ENCODE peak calls at places on chromosome 3, in nine cellular contexts. M is fibroblast of the aortic adventitia, Z is IMR-90, X is GM10248, K is mucosa of descending colon, Y is uterus, D is WERI-Rb-1, L is coronary artery, J is colonic mucosa. H is an unnamed sample.

GRCh38 chr3:58249358-58250092 is 11.9 kb downstream of the ABHD6 start:
- DNase-seq in Y (no peak), Z (no peak), D (peak), K (peak), X (no peak), L (no peak), M (no peak), J (peak), H (no peak)

GRCh38 chr3:27326211-27326948 is 42.8 kb downstream of the NEK10 start:
- DNase-seq in M (peak), X (no peak), Z (peak), Y (peak), J (no peak), D (no peak), L (no peak), K (no peak), H (peak)

GRCh38 chr3:14980689-14981088 is 33.3 kb downstream of the NR2C2 start:
- DNase-seq in Y (no peak), L (no peak), D (no peak), Z (no peak), K (no peak), M (no peak), J (no peak), X (peak), H (no peak)

GRCh38 chr3:97872209-97873042 is 50.6 kb downstream of the CRYBG3 start:
- DNase-seq in Z (peak), K (no peak), L (no peak), Y (peak), X (no peak), D (no peak), J (no peak), M (peak), H (peak)

GRCh38 chr3:138493804-138494606 is 59.6 kb downstream of the ESYT3 start:
- DNase-seq in M (peak), Y (no peak), L (no peak), X (no peak), Z (peak), D (no peak), J (no peak), K (no peak), H (peak)

GRCh38 chr3:165196577-165197561 is 685 bp upstream of the SLITRK3 start:
- DNase-seq in X (peak), Z (no peak), Y (peak), M (peak), J (no peak), K (no peak), D (peak), L (peak), H (no peak)

GRCh38 chr3:10627884-10628572 is 122.6 kb upstream of the ATP2B2 start:
- DNase-seq in L (no peak), X (no peak), D (no peak), Y (no peak), J (no peak), Z (no peak), M (no peak), K (no peak), H (no peak)

GRCh38 chr3:55160241-55160877 is 232.5 kb upstream of the LRTM1 start:
- DNase-seq in X (peak), Z (peak), M (peak), J (peak), K (peak), D (no peak), L (peak), Y (no peak), H (peak)

GRCh38 chr3:133944641-133945441 is 49.2 kb upstream of the RAB6B start:
- DNase-seq in L (peak), J (no peak), Z (peak), X (no peak), Y (no peak), K (no peak), M (peak), D (no peak), H (peak)

GRCh38 chr3:122305818-122306621 is 19.0 kb upstream of the CSTA start:
- DNase-seq in K (peak), D (peak), X (no peak), L (no peak), J (peak), M (no peak), Z (no peak), Y (no peak), H (peak)

GRCh38 chr3:73552700-73553099 is 72.0 kb downstream of the PDZRN3 start:
- DNase-seq in D (no peak), K (no peak), L (no peak), X (no peak), Z (peak), M (peak), Y (no peak), J (no peak), H (peak)

GRCh38 chr3:184590795-184591194 is 29.2 kb downstream of the EPHB3 start:
- DNase-seq in Y (no peak), X (no peak), M (no peak), L (no peak), K (no peak), Z (no peak), D (no peak), J (no peak), H (no peak)

GRCh38 chr3:173584093-173584833 is 186.7 kb downstream of the NLGN1 start:
- DNase-seq in K (peak), M (peak), X (peak), Y (no peak), D (peak), L (no peak), Z (peak), J (no peak), H (peak)

DNA sequence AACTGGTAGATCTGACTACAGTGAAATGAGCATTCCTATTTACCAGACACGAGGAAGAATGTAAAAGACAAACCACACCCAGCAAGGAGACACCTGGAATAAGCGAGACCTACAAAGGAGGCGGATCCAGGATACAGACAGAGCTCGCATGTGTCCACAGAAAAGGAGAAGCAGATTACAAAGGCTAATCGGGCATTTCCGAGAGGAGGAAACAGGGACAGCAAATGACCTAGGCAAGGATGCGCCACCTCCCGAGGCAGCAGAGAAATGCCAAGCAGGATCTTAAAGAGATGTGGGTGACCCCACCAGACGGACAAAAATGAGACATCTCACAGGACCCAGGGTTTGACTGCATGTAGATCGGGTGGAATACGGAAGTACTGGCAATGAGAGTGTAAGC is 63.2 kb upstream of the IQSEC1 start:
- DNase-seq in K (peak), X (no peak), J (no peak), M (no peak), D (peak), L (peak), Z (no peak), Y (no peak), H (no peak)
- TF ChIP-seq CTCF in K (no peak), X (no peak), J (no peak), M (no peak), D (peak), L (no peak), Z (no peak), Y (no peak), H (no peak)

GRCh38 chr3:74883690-74884089 is 269.2 kb upstream of the CNTN3 start:
- DNase-seq in D (peak), L (no peak), K (peak), Y (no peak), X (no peak), M (peak), J (no peak), Z (peak), H (peak)
- TF ChIP-seq CTCF in D (peak), L (no peak), K (no peak), Y (no peak), X (peak), M (peak), J (no peak), Z (peak), H (peak)

DNA sequence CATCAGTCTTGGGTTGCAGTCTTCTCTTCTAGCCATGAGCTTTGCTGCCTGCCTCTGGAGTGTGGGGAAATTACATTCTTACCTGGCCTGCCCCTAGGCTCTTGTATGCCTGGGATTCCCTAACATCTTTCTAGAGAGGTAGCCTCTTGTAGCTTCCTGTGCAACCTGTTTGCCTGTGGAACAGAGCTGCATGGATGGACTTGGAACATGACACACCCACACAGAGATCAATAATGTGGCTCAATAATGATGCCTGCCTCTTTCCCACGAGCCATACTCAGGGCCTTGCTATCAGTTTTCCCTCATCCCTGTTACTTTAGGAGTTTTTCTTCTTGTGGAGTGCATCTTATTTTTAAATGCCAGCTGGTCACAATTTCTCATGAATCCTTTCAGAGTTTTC is 11.4 kb downstream of the CHCHD6 start:
- DNase-seq in L (peak), D (no peak), X (no peak), Z (no peak), K (no peak), J (no peak), M (no peak), Y (no peak), H (no peak)
- TF ChIP-seq CTCF in L (no peak), D (no peak), X (no peak), Z (no peak), K (no peak), J (no peak), M (no peak), Y (no peak), H (no peak)

GRCh38 chr3:117695321-117695720 is 985.7 kb downstream of the TUSC7 start:
- DNase-seq in L (no peak), Y (no peak), X (no peak), K (no peak), J (no peak), M (peak), D (no peak), Z (peak), H (no peak)
- TF ChIP-seq CTCF in L (no peak), Y (no peak), X (no peak), K (no peak), J (no peak), M (no peak), D (no peak), Z (no peak), H (no peak)

GRCh38 chr3:157327018-157327417 is 109.6 kb upstream of the PTX3 start:
- DNase-seq in K (no peak), L (no peak), Z (no peak), J (no peak), Y (no peak), D (no peak), M (no peak), X (no peak), H (peak)
- TF ChIP-seq CTCF in K (no peak), L (no peak), Z (no peak), J (no peak), Y (no peak), D (no peak), M (no peak), X (no peak), H (no peak)

GRCh38 chr3:77320514-77320913 is 280.6 kb downstream of the ROBO2 start:
- DNase-seq in Z (peak), Y (no peak), L (no peak), M (peak), D (no peak), X (no peak), J (no peak), K (peak), H (peak)
- TF ChIP-seq CTCF in Z (peak), Y (peak), L (peak), M (peak), D (no peak), X (peak), J (peak), K (peak), H (peak)